ENCODE peak calls at places on chromosomes 11 and 22, in nine cellular contexts. W is RWPE1, V is GM12865, G is fibroblast of mammary gland, L is kidney epithelial cell, I is MCF 10A, J is OCI-LY7, Q is epithelial cell of esophagus, U is BE2C. Y is an unnamed sample.

GRCh38 chr11:6283453-6284023 is 23.9 kb downstream of the CCKBR start:
- DNase-seq in W (no peak), V (no peak), G (no peak), L (no peak), I (no peak), J (no peak), Q (no peak), U (no peak), Y (no peak)

GRCh38 chr11:126748097-126748756 is 252.3 kb downstream of the KIRREL3 start:
- DNase-seq in W (no peak), V (no peak), G (no peak), L (no peak), I (no peak), J (no peak), Q (no peak), U (peak), Y (no peak)

GRCh38 chr11:92332986-92333385 is 108.4 kb downstream of the FAT3 start:
- DNase-seq in W (no peak), V (no peak), G (peak), L (no peak), I (no peak), J (no peak), Q (peak), U (no peak), Y (no peak)

GRCh38 chr22:27340047-27340446 is 461.5 kb downstream of the MN1 start:
- DNase-seq in W (no peak), V (no peak), G (no peak), L (no peak), I (no peak), J (no peak), Q (no peak), U (no peak), Y (no peak)

GRCh38 chr11:26335903-26336302 is 4.0 kb downstream of the ANO3 start:
- DNase-seq in W (no peak), V (no peak), G (peak), L (no peak), I (no peak), J (no peak), Q (no peak), U (no peak), Y (no peak)

GRCh38 chr11:106480581-106481185 is 403.2 kb downstream of the AASDHPPT start:
- DNase-seq in W (no peak), V (no peak), G (peak), L (no peak), I (no peak), J (no peak), Q (no peak), U (no peak), Y (no peak)

GRCh38 chr11:67439321-67440228 is 2.1 kb upstream of the PTPRCAP start:
- DNase-seq in W (no peak), V (peak), G (no peak), L (no peak), I (peak), J (no peak), Q (peak), U (peak), Y (no peak)

GRCh38 chr11:12901272-12901671 is 107.8 kb upstream of the RASSF10 start:
- DNase-seq in W (no peak), V (peak), G (peak), L (no peak), I (no peak), J (peak), Q (no peak), U (no peak), Y (peak)

DNA sequence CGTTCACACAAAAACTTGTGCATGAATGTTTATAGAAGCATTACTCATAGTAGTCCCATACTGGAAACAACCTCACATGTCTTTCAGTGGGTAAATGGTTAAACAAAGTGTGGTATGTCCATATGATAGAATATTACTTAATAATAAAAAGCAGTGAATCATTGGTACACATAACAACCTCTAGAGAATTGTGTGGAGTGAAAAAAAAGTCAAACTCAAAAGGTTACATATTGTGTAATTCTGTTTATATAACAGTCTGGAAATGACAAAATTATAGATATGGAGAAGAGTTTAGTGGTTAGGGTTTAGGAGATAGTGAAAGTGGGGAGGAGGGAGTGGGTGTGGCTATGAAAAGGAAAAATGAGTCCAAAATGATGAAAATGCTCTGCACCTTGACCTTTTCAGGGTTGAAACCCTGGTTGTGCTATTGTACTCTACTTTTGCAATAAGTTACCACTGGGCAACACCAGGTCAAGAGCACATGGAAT is 243.4 kb upstream of the DDI1 start:
- DNase-seq in W (no peak), V (no peak), G (peak), L (no peak), I (no peak), J (no peak), Q (no peak), U (no peak), Y (no peak)
- TF ChIP-seq CTCF in W (no peak), V (no peak), G (no peak), L (no peak), I (no peak), J (no peak), Q (no peak), U (no peak), Y (no peak)

DNA sequence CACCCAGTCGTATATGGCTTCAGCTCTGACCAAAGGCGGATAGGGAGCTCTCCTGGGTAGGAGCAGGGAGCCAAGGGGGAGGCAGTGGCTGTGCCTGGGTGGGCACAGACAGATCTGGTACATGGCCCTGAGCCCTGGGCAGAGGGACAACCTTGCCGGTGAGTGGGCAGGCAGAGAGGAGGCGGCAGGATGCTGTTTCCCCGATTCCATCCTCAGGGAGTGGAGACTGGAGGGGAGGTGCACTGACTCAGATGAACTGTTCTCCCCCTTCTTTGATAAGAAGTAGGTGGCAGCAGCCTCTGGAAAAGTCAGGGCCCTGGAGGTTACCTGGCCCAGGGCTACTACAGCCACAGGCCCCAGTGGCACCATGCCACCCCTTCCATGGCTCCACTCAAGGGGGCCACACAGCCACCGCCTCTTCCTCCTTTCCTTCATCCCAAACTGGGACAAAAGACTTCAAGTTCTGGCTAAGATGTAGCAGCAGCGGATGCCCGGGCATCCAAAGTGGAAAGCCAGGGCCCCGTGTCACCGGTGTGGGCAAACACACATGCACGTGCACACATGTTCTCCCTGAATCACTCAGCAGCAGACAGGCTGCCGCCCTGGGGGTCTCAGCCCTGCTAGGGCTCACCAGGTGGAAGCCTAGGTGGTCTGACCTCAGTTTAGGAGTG is 13.4 kb downstream of the CXCR5 start:
- DNase-seq in W (no peak), V (no peak), G (no peak), L (no peak), I (no peak), J (no peak), Q (no peak), U (peak), Y (no peak)
- TF ChIP-seq CTCF in W (no peak), V (no peak), G (no peak), L (no peak), I (no peak), J (no peak), Q (no peak), U (no peak), Y (no peak)

DNA sequence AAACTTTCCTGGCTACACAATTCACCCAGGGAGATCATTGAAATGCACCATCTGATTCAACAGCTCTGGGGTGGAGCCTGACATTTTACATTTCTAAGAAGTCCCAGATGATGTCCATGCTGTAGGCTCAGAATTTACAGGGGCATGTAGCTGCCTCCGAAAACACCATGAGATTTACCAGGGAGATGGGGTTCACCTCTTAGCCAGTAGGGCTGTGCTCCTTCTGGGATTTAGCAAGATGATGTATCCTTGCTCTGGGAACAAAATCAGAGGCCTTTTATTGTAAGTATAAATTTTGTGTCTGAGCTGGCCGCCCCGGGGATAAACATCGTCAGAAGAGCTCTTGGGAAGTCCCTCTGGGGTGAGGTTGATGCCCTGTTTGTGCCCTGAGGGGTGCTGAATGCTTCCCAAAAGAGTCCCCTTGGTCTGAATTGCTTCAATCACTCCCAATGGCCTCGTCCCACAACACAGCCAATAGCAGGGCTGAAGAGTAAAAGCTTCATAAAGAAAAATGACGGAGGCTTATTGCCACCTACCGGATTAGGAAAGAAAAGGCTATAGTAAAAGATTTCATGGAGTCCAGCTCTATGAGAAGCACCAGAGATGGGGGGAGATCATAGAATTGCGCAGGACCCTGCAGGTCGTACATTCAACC is 33.4 kb upstream of the API5 start:
- DNase-seq in W (peak), V (peak), G (peak), L (no peak), I (peak), J (peak), Q (peak), U (peak), Y (peak)
- TF ChIP-seq CTCF in W (peak), V (peak), G (peak), L (peak), I (peak), J (peak), Q (peak), U (peak), Y (peak)

DNA sequence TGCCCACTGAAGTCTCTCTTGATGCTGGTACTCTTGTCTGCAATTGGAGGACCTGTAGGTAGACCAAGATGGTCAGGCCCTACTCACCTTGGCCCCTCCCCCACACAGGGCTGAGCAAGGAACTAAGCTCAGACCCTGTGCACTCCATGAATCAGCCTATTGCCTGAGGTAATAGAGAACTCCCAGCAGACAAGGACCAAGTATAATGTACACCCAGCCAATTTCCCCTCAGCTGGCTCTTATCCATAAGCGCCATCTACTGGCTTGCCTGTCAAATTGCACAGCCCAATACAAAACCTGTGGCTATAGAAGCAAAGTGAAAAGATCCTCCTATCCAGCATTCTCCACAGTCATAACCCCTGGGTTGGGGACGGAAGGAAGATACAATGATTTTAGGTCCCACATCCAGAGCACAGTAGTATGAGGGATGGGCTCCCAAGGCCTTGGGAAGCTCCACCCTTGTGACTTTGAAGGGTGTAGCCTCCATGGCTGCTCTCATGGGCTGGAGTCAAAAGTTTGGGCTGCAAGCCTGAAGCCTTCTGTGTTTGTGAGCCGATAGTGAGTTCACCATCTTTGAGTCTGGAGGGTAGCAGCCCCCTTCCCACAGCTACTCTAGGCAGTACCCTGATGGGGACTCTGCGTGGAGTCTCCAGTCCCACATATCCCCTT is 56.0 kb downstream of the GLYATL2 start:
- DNase-seq in W (peak), V (peak), G (peak), L (no peak), I (peak), J (peak), Q (peak), U (peak), Y (peak)
- TF ChIP-seq CTCF in W (peak), V (peak), G (peak), L (peak), I (peak), J (peak), Q (peak), U (peak), Y (peak)

DNA sequence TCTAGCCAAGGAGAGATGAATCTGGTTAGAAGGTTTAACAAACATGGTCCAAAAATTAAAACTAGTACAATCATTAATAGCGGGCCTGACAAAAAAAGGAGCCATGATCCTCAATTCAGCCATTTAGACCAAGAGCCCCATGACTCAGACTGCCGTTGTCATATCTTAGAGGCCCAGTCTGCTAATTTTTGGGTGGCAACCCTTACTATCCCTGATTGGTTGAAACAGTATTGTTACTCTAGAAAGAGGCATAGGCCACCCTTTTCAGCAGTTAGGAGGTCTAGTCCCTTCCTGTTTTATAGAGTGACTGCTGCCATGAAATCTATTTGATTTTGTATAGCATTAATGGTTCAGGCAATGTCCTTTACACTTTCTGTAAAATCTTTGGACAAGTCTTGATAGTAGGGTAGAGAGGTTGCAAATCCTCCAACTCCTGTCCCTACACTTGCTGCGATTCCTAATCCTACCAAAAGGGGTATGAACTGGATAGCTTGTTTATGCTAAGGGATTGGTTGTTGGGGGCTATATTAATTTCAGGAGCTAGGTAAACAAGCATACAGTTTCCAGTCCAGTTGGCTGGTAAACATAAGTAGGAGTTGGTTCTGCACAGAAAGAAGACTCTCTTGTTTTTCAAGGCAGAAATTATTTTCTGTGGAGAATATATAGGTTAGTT is 1056.3 kb upstream of the CNTN5 start:
- DNase-seq in W (no peak), V (no peak), G (no peak), L (no peak), I (no peak), J (no peak), Q (no peak), U (no peak), Y (no peak)
- TF ChIP-seq CTCF in W (no peak), V (no peak), G (no peak), L (no peak), I (no peak), J (no peak), Q (no peak), U (no peak), Y (no peak)

DNA sequence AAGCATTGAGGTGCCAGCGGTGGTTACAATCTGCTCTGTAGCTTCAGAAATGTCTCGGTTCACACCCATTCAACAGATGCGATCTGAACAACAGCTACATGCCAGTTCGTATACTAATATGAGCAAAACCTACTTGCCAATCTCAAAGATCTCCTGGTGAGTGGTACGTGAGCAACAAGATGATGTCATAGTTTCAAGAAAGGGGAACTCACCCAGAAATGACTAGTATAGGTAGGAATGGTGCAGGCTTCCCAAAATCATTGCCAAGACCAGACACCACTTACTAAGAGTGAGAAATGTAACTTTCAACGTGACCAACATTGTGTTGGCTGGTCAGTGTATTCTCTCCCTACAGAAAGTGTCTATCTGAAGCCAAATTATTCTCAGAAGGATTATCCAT is 31.1 kb downstream of the OR6Q1 start:
- DNase-seq in W (peak), V (no peak), G (peak), L (peak), I (peak), J (no peak), Q (peak), U (no peak), Y (no peak)
- TF ChIP-seq CTCF in W (no peak), V (no peak), G (no peak), L (no peak), I (no peak), J (no peak), Q (no peak), U (no peak), Y (no peak)

GRCh38 chr22:32466496-32466895 is 2.2 kb upstream of the BPIFC start:
- DNase-seq in W (no peak), V (no peak), G (peak), L (no peak), I (no peak), J (no peak), Q (peak), U (no peak), Y (no peak)
- TF ChIP-seq CTCF in W (no peak), V (no peak), G (no peak), L (no peak), I (no peak), J (no peak), Q (no peak), U (no peak), Y (no peak)

GRCh38 chr11:29260939-29261705 is 755.7 kb downstream of the KCNA4 start:
- DNase-seq in W (peak), V (no peak), G (peak), L (peak), I (peak), J (no peak), Q (peak), U (no peak), Y (no peak)

GRCh38 chr11:29255401-29255800 is 761.4 kb downstream of the KCNA4 start:
- DNase-seq in W (no peak), V (no peak), G (no peak), L (no peak), I (no peak), J (peak), Q (no peak), U (no peak), Y (no peak)

GRCh38 chr11:29258411-29258810 is 758.4 kb downstream of the KCNA4 start:
- DNase-seq in W (no peak), V (no peak), G (no peak), L (no peak), I (no peak), J (no peak), Q (no peak), U (no peak), Y (no peak)

GRCh38 chr11:29251738-29252137 is 765.1 kb downstream of the KCNA4 start:
- DNase-seq in W (no peak), V (peak), G (no peak), L (no peak), I (no peak), J (peak), Q (no peak), U (no peak), Y (no peak)

GRCh38 chr11:29256580-29256979 is 760.2 kb downstream of the KCNA4 start:
- DNase-seq in W (no peak), V (peak), G (no peak), L (no peak), I (no peak), J (peak), Q (no peak), U (no peak), Y (no peak)
- TF ChIP-seq CTCF in W (no peak), V (no peak), G (no peak), L (no peak), I (no peak), J (no peak), Q (no peak), U (no peak), Y (no peak)

GRCh38 chr11:128095459-128096096 is 491.8 kb downstream of the ETS1 start:
- DNase-seq in W (peak), V (no peak), G (peak), L (peak), I (peak), J (peak), Q (peak), U (no peak), Y (no peak)
- TF ChIP-seq CTCF in W (no peak), V (no peak), G (no peak), L (peak), I (no peak), J (peak), Q (peak), U (peak), Y (no peak)

DNA sequence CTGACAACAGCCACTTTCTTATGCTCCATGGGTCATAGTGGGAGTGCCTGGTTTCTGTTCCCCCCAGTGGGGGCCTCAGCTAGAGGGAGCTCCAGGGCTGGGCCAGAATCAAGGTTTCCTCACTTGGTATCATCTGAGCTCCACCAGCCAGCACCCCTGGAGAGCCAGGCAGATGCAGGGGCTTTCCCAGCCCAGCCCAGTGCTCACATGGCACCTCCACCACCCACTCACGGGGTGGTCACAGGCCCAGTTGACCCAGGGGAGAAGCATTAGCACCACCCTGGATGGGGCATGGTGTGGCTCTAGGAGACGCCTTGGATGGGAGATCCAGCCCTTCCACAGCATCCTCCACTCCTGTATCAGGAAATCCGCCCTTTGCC is 24.1 kb upstream of the WNT7B start:
- DNase-seq in W (no peak), V (no peak), G (no peak), L (no peak), I (no peak), J (peak), Q (no peak), U (peak), Y (no peak)
- TF ChIP-seq CTCF in W (no peak), V (no peak), G (peak), L (no peak), I (no peak), J (peak), Q (no peak), U (no peak), Y (no peak)